ENCODE peak calls at places on chromosomes 5 and 9, in five cellular contexts. One of them, this sample, is unnamed.

GRCh38 chr5:92562065-92562464 is 1019.0 kb downstream of the NR2F1-AS1 start:
- DNase-seq in CD4-positive, alpha-beta memory T cell: no peak
- DNase-seq in heart right ventricle: no peak
- DNase-seq in AG04449: no peak
- DNase-seq in astrocyte of the spinal cord: no peak
- DNase-seq in this sample: no peak

GRCh38 chr5:143026380-143026779 is 256.2 kb downstream of the ARHGAP26 start:
- DNase-seq in AG04449: no peak
- DNase-seq in astrocyte of the spinal cord: no peak
- DNase-seq in CD4-positive, alpha-beta memory T cell: no peak
- DNase-seq in heart right ventricle: no peak
- DNase-seq in this sample: no peak

GRCh38 chr9:136311433-136312375 is 7.8 kb upstream of the CCDC187 start:
- DNase-seq in CD4-positive, alpha-beta memory T cell: no peak
- DNase-seq in astrocyte of the spinal cord: no peak
- DNase-seq in AG04449: no peak
- DNase-seq in heart right ventricle: no peak
- DNase-seq in this sample: no peak

GRCh38 chr5:128949847-128950546 is 15.3 kb upstream of the SLC27A6 start:
- DNase-seq in heart right ventricle: no peak
- DNase-seq in CD4-positive, alpha-beta memory T cell: no peak
- DNase-seq in astrocyte of the spinal cord: no peak
- DNase-seq in AG04449: no peak
- DNase-seq in this sample: no peak

GRCh38 chr9:132069046-132069898 is 10.4 kb downstream of the MED27 start:
- DNase-seq in CD4-positive, alpha-beta memory T cell: no peak
- DNase-seq in heart right ventricle: no peak
- DNase-seq in astrocyte of the spinal cord: peak
- DNase-seq in AG04449: peak
- DNase-seq in this sample: peak

GRCh38 chr5:38032149-38032548 is 192.3 kb upstream of the GDNF start:
- DNase-seq in CD4-positive, alpha-beta memory T cell: no peak
- DNase-seq in heart right ventricle: no peak
- DNase-seq in AG04449: no peak
- DNase-seq in astrocyte of the spinal cord: no peak
- DNase-seq in this sample: no peak

GRCh38 chr5:149007174-149007573 is 55.7 kb downstream of the SH3TC2 start:
- DNase-seq in heart right ventricle: no peak
- DNase-seq in astrocyte of the spinal cord: peak
- DNase-seq in CD4-positive, alpha-beta memory T cell: no peak
- DNase-seq in AG04449: peak
- DNase-seq in this sample: peak

GRCh38 chr5:132203464-132203818 is 24.2 kb downstream of the P4HA2 start:
- DNase-seq in CD4-positive, alpha-beta memory T cell: no peak
- DNase-seq in heart right ventricle: no peak
- DNase-seq in astrocyte of the spinal cord: peak
- DNase-seq in AG04449: no peak
- DNase-seq in this sample: no peak

GRCh38 chr5:172303090-172303995 is 19.8 kb upstream of the UBTD2 start:
- DNase-seq in astrocyte of the spinal cord: peak
- DNase-seq in CD4-positive, alpha-beta memory T cell: no peak
- DNase-seq in AG04449: no peak
- DNase-seq in heart right ventricle: no peak
- DNase-seq in this sample: peak

GRCh38 chr5:128825826-128826225 is 139.5 kb upstream of the SLC27A6 start:
- DNase-seq in CD4-positive, alpha-beta memory T cell: no peak
- DNase-seq in AG04449: no peak
- DNase-seq in heart right ventricle: no peak
- DNase-seq in astrocyte of the spinal cord: peak
- DNase-seq in this sample: peak

GRCh38 chr5:122163151-122164069 is 34.1 kb downstream of the ZNF474 start:
- DNase-seq in CD4-positive, alpha-beta memory T cell: no peak
- DNase-seq in AG04449: peak
- DNase-seq in astrocyte of the spinal cord: peak
- DNase-seq in heart right ventricle: no peak
- DNase-seq in this sample: peak

GRCh38 chr9:751137-752051 is 90.1 kb upstream of the DMRT1 start:
- DNase-seq in CD4-positive, alpha-beta memory T cell: no peak
- DNase-seq in AG04449: no peak
- DNase-seq in astrocyte of the spinal cord: no peak
- DNase-seq in heart right ventricle: no peak
- DNase-seq in this sample: peak

GRCh38 chr5:149442563-149443182 is 63.6 kb upstream of the IL17B start:
- DNase-seq in heart right ventricle: peak
- DNase-seq in AG04449: no peak
- DNase-seq in CD4-positive, alpha-beta memory T cell: peak
- DNase-seq in astrocyte of the spinal cord: peak
- DNase-seq in this sample: peak

GRCh38 chr5:124773291-124774001 is 27.0 kb upstream of the ZNF608 start:
- DNase-seq in heart right ventricle: no peak
- DNase-seq in astrocyte of the spinal cord: no peak
- DNase-seq in CD4-positive, alpha-beta memory T cell: no peak
- DNase-seq in AG04449: no peak
- DNase-seq in this sample: no peak

GRCh38 chr9:135394699-135395645 is 84.6 kb upstream of the PPP1R26 start:
- DNase-seq in heart right ventricle: no peak
- DNase-seq in AG04449: no peak
- DNase-seq in CD4-positive, alpha-beta memory T cell: no peak
- DNase-seq in astrocyte of the spinal cord: no peak
- DNase-seq in this sample: no peak

GRCh38 chr5:3891118-3891517 is 295.5 kb downstream of the IRX1 start:
- DNase-seq in heart right ventricle: no peak
- DNase-seq in astrocyte of the spinal cord: no peak
- DNase-seq in AG04449: no peak
- DNase-seq in CD4-positive, alpha-beta memory T cell: no peak
- DNase-seq in this sample: no peak

GRCh38 chr5:113264061-113264460 is 170.7 kb downstream of the TSSK1B start:
- DNase-seq in heart right ventricle: no peak
- DNase-seq in astrocyte of the spinal cord: peak
- DNase-seq in AG04449: no peak
- DNase-seq in CD4-positive, alpha-beta memory T cell: no peak
- DNase-seq in this sample: peak

GRCh38 chr5:81205058-81205457 is 28.1 kb upstream of the CKMT2 start:
- DNase-seq in astrocyte of the spinal cord: no peak
- DNase-seq in heart right ventricle: no peak
- DNase-seq in AG04449: no peak
- DNase-seq in CD4-positive, alpha-beta memory T cell: no peak
- DNase-seq in this sample: no peak

GRCh38 chr5:84085387-84086041 is 299.2 kb downstream of the EDIL3 start:
- DNase-seq in heart right ventricle: no peak
- DNase-seq in astrocyte of the spinal cord: no peak
- DNase-seq in AG04449: no peak
- DNase-seq in CD4-positive, alpha-beta memory T cell: no peak
- DNase-seq in this sample: no peak

GRCh38 chr9:20512106-20512505 is 110.2 kb downstream of the MLLT3 start:
- DNase-seq in heart right ventricle: no peak
- DNase-seq in AG04449: peak
- DNase-seq in astrocyte of the spinal cord: peak
- DNase-seq in CD4-positive, alpha-beta memory T cell: no peak
- DNase-seq in this sample: peak

GRCh38 chr9:35341585-35341984 is 148.3 kb upstream of the RUSC2 start:
- DNase-seq in heart right ventricle: peak
- DNase-seq in AG04449: peak
- DNase-seq in CD4-positive, alpha-beta memory T cell: no peak
- DNase-seq in astrocyte of the spinal cord: peak
- DNase-seq in this sample: peak

GRCh38 chr9:133347515-133347984 is 381 bp downstream of the MED22 start:
- DNase-seq in AG04449: no peak
- DNase-seq in astrocyte of the spinal cord: peak
- DNase-seq in CD4-positive, alpha-beta memory T cell: no peak
- DNase-seq in heart right ventricle: no peak
- DNase-seq in this sample: peak

GRCh38 chr9:13380903-13381302 is 101.4 kb upstream of the MPDZ start:
- DNase-seq in AG04449: no peak
- DNase-seq in CD4-positive, alpha-beta memory T cell: no peak
- DNase-seq in heart right ventricle: no peak
- DNase-seq in astrocyte of the spinal cord: no peak
- DNase-seq in this sample: no peak

GRCh38 chr5:172097356-172097755 is 90.7 kb downstream of the STK10 start:
- DNase-seq in AG04449: no peak
- DNase-seq in heart right ventricle: no peak
- DNase-seq in astrocyte of the spinal cord: no peak
- DNase-seq in CD4-positive, alpha-beta memory T cell: no peak
- DNase-seq in this sample: peak

GRCh38 chr9:128781186-128782070 is 5.6 kb upstream of the TBC1D13 start:
- DNase-seq in CD4-positive, alpha-beta memory T cell: no peak
- DNase-seq in astrocyte of the spinal cord: no peak
- DNase-seq in heart right ventricle: no peak
- DNase-seq in AG04449: no peak
- DNase-seq in this sample: no peak

GRCh38 chr9:73073337-73074175 is 78.1 kb upstream of the ANXA1 start:
- DNase-seq in heart right ventricle: no peak
- DNase-seq in AG04449: no peak
- DNase-seq in astrocyte of the spinal cord: peak
- DNase-seq in CD4-positive, alpha-beta memory T cell: no peak
- DNase-seq in this sample: no peak

GRCh38 chr9:129069128-129069824 is 11.6 kb upstream of the DOLPP1 start:
- DNase-seq in heart right ventricle: peak
- DNase-seq in CD4-positive, alpha-beta memory T cell: peak
- DNase-seq in astrocyte of the spinal cord: no peak
- DNase-seq in AG04449: no peak
- DNase-seq in this sample: peak

GRCh38 chr5:116652196-116652729 is 77.6 kb upstream of the SEMA6A start:
- DNase-seq in AG04449: no peak
- DNase-seq in CD4-positive, alpha-beta memory T cell: no peak
- DNase-seq in heart right ventricle: peak
- DNase-seq in astrocyte of the spinal cord: peak
- DNase-seq in this sample: peak

GRCh38 chr9:96655198-96655851 is at the start of gene PRXL2C:
- DNase-seq in astrocyte of the spinal cord: peak
- DNase-seq in heart right ventricle: peak
- DNase-seq in AG04449: no peak
- DNase-seq in CD4-positive, alpha-beta memory T cell: peak
- DNase-seq in this sample: peak

GRCh38 chr5:20528471-20528870 is 540.5 kb upstream of the CDH18 start:
- DNase-seq in CD4-positive, alpha-beta memory T cell: no peak
- DNase-seq in astrocyte of the spinal cord: no peak
- DNase-seq in AG04449: no peak
- DNase-seq in heart right ventricle: no peak
- DNase-seq in this sample: peak

DNA sequence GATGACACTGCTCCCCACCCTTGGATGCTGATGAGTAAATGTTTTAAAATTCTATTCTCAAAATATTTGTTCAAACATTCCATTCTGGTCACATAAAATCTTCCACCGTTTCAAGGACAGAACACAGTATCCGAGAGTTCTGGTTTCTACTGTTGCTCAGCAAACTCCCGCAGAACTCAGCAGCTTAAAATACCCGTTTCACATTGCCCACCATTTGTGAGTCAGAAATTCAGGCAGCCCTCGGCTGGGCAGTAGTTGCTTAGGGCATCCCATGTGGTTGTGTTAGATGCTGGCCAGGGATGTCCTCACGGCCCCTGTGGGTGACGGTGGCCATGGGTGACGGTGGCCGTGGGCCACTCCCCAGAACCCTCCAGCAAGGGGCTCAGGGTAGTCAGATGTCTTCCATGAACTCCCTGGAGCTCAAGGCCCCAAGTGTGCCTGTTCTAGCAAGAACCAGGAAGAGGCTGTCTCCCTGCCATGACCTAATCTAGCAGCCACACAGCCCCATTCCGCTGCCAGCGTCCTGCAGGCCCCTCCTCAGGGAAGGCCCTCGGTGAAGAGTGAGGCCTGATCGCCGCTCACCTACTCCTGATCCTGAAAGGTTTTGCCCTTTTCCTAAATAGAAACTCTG is 17.3 kb downstream of the MGAT1 start:
- DNase-seq in CD4-positive, alpha-beta memory T cell: no peak
- DNase-seq in AG04449: no peak
- DNase-seq in astrocyte of the spinal cord: peak
- DNase-seq in heart right ventricle: no peak
- DNase-seq in this sample: peak
- H3K4me3 ChIP-seq in CD4-positive, alpha-beta memory T cell: no peak
- H3K4me3 ChIP-seq in AG04449: peak
- H3K4me3 ChIP-seq in astrocyte of the spinal cord: no peak
- H3K4me3 ChIP-seq in heart right ventricle: peak
- H3K4me3 ChIP-seq in this sample: no peak

DNA sequence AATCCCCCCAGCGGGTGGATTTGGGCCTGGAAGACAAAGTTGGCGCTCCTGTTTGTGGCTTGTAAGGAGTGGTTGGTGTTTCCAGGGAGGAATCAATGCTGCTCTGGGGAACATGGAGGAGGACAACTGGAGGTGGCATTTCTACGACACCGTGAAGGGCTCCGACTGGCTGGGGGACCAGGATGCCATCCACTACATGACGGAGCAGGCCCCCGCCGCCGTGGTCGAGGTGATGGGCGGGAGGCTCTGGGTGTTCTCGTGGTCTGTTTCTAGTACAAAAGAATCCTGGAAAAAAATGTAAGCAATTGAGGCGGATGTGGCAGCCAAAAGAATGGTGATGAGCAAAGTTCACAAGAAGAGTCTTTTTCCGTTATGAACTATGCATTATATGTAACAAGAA is 7.2 kb downstream of the SDHA start:
- DNase-seq in astrocyte of the spinal cord: no peak
- DNase-seq in CD4-positive, alpha-beta memory T cell: no peak
- DNase-seq in heart right ventricle: no peak
- DNase-seq in AG04449: no peak
- DNase-seq in this sample: no peak
- H3K4me3 ChIP-seq in astrocyte of the spinal cord: no peak
- H3K4me3 ChIP-seq in CD4-positive, alpha-beta memory T cell: no peak
- H3K4me3 ChIP-seq in heart right ventricle: no peak
- H3K4me3 ChIP-seq in AG04449: no peak
- H3K4me3 ChIP-seq in this sample: no peak

GRCh38 chr5:173689171-173689676 is 72.8 kb upstream of the BOD1 start:
- DNase-seq in astrocyte of the spinal cord: no peak
- DNase-seq in CD4-positive, alpha-beta memory T cell: no peak
- DNase-seq in heart right ventricle: no peak
- DNase-seq in AG04449: no peak
- DNase-seq in this sample: peak
- H3K4me3 ChIP-seq in astrocyte of the spinal cord: no peak
- H3K4me3 ChIP-seq in CD4-positive, alpha-beta memory T cell: no peak
- H3K4me3 ChIP-seq in heart right ventricle: peak
- H3K4me3 ChIP-seq in AG04449: no peak
- H3K4me3 ChIP-seq in this sample: no peak

DNA sequence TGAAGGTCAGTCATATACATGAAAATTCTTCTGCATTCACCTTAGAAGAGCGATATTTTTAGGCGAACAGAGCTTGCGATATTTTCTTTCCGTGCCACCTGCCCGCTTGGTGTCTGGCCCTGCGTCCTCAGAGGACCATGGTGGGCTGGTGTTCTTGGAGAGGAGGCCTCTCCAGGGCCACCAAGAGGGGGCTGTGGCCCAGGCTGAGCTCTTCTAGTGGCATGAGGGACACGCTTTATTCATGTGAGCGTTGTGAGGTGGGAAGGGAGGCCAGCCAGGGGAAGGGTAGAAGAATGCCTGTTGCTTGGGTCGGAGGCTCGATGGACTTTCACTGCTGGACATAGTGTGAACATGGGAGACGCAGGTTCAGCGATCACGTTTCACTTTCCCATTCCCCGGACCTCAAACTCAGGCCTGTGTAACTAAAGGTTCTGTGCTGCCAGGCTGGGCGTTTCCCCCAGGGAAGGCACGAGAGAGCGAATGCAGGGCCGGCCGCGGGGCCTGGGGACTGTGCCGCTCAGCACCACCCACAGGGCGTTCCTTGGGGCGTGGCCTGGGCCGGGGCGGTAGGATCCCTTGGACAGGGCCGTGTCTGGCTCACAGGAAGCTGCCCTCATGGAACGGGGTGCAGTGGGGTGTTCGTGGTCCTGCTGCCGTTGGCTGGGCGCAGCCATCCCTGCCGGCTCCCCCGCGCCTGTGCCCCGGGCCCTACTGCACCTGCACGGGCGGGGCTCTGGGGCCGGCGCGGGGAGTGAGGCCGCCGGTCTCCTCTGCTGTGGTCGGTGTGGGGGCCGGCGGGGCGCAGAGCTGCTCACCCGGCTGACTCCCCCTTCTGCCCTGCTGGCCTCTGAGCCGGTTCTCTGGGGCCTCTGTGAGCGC is 40.7 kb upstream of the CLPTM1L start:
- DNase-seq in heart right ventricle: peak
- DNase-seq in astrocyte of the spinal cord: peak
- DNase-seq in CD4-positive, alpha-beta memory T cell: peak
- DNase-seq in AG04449: no peak
- DNase-seq in this sample: peak
- H3K4me3 ChIP-seq in heart right ventricle: peak
- H3K4me3 ChIP-seq in astrocyte of the spinal cord: peak
- H3K4me3 ChIP-seq in CD4-positive, alpha-beta memory T cell: peak
- H3K4me3 ChIP-seq in AG04449: peak
- H3K4me3 ChIP-seq in this sample: peak